ENCODE peak calls at places on chromosomes 1 and 21, in seven cellular contexts. Q, A, E, F, O, U and G are unnamed samples.

GRCh38 chr21:46065993-46066842 is 31.7 kb upstream of the COL6A2 start:
- DNase-seq in O (no peak), Q (no peak), A (no peak), U (no peak), E (no peak), F (no peak), G (no peak)

GRCh38 chr1:67316918-67317317 is 9.2 kb downstream of the IL12RB2 start:
- DNase-seq in E (no peak), Q (no peak), F (no peak), O (no peak), A (no peak), U (no peak), G (no peak)

GRCh38 chr21:44428281-44428942 is 26.9 kb upstream of the LRRC3 start:
- DNase-seq in U (peak), E (peak), F (no peak), O (no peak), Q (no peak), A (no peak), G (no peak)

GRCh38 chr1:171590022-171590421 is 32.0 kb upstream of the MYOCOS start:
- DNase-seq in U (no peak), E (no peak), A (no peak), F (no peak), O (no peak), Q (no peak), G (no peak)

GRCh38 chr21:45977396-45977795 is 4.2 kb upstream of the COL6A1 start:
- DNase-seq in A (no peak), E (peak), Q (no peak), U (no peak), O (no peak), F (peak), G (no peak)

GRCh38 chr1:166379447-166379846 is 212.6 kb upstream of the FAM78B start:
- DNase-seq in A (no peak), U (no peak), F (no peak), E (no peak), O (no peak), Q (no peak), G (no peak)

GRCh38 chr1:48568501-48568900 is 96.5 kb upstream of the SPATA6 start:
- DNase-seq in F (no peak), U (no peak), Q (no peak), E (no peak), O (no peak), A (no peak), G (no peak)

GRCh38 chr21:29018540-29018939 is 609 bp downstream of the RWDD2B start:
- DNase-seq in A (no peak), Q (no peak), U (peak), E (no peak), F (no peak), O (no peak), G (no peak)

GRCh38 chr1:64906447-64906846 is 59.9 kb downstream of the JAK1 start:
- DNase-seq in E (no peak), U (no peak), A (no peak), F (no peak), O (no peak), Q (no peak), G (no peak)

GRCh38 chr1:211920602-211921226 is 90.2 kb upstream of the LPGAT1 start:
- DNase-seq in O (no peak), A (no peak), Q (no peak), F (peak), U (no peak), E (no peak), G (no peak)

GRCh38 chr1:182720465-182720864 is 36.1 kb upstream of the RGS8 start:
- DNase-seq in Q (no peak), U (no peak), F (no peak), E (no peak), A (no peak), O (no peak), G (no peak)

GRCh38 chr1:17184161-17184665 is 20.7 kb upstream of the PADI1 start:
- DNase-seq in Q (no peak), F (no peak), O (no peak), U (no peak), E (no peak), A (no peak), G (no peak)

GRCh38 chr1:11158720-11159321 is 30.3 kb upstream of the ANGPTL7 start:
- DNase-seq in E (no peak), O (peak), U (no peak), F (no peak), A (no peak), Q (no peak), G (no peak)

GRCh38 chr1:178230881-178231409 is 137.0 kb downstream of the RASAL2 start:
- DNase-seq in U (no peak), A (no peak), O (no peak), E (no peak), Q (no peak), F (no peak), G (no peak)

GRCh38 chr1:201125805-201126204 is 1.2 kb downstream of the ASCL5 start:
- DNase-seq in Q (no peak), U (no peak), F (no peak), O (no peak), E (no peak), A (no peak), G (no peak)

GRCh38 chr1:21338568-21339401 is 48.5 kb upstream of the ECE1 start:
- DNase-seq in Q (no peak), A (no peak), O (peak), U (no peak), F (peak), E (no peak), G (no peak)

GRCh38 chr1:199746985-199747384 is 280.5 kb upstream of the NR5A2 start:
- DNase-seq in Q (no peak), A (no peak), F (peak), O (no peak), U (no peak), E (no peak), G (no peak)

GRCh38 chr1:235504122-235504493 is at the start of gene B3GALNT2:
- DNase-seq in F (no peak), O (no peak), U (no peak), E (no peak), Q (no peak), A (no peak), G (no peak)

GRCh38 chr1:203048555-203049051 is 22.3 kb downstream of the PPFIA4 start:
- DNase-seq in E (peak), Q (no peak), F (no peak), O (no peak), U (no peak), A (no peak), G (no peak)

GRCh38 chr1:24920155-24920925 is 9.7 kb downstream of the RUNX3 start:
- DNase-seq in E (no peak), U (no peak), A (no peak), Q (no peak), F (no peak), O (peak), G (no peak)

GRCh38 chr1:185157599-185158469 is 867 bp downstream of the SWT1 start:
- DNase-seq in O (no peak), U (no peak), Q (no peak), F (no peak), E (no peak), A (no peak), G (no peak)

GRCh38 chr1:240833057-240833456 is 221.1 kb upstream of the GREM2 start:
- DNase-seq in A (no peak), U (no peak), E (no peak), F (no peak), O (no peak), Q (no peak), G (no peak)